ENCODE peak calls at places on chromosomes 5 and 9, in seven cellular contexts. K is stimulated activated CD4-positive, alpha-beta T cell treated with anti-CD3 and anti-CD28 coated beads, TNF-alpha, amount 100 ng/mL, for 48 hours; D is frontal cortex; Q is activated CD8-positive, alpha-beta memory T cell treated with anti-CD3 and anti-CD28 coated beads for 48 hours; W is GM23338; B is Panc1; U is left cardiac atrium. A is an unnamed sample.

GRCh38 chr9:133130721-133131244 is 9.7 kb upstream of the RALGDS start:
- DNase-seq in W (no peak), K (no peak), U (no peak), Q (no peak), D (no peak), B (no peak), A (no peak)

GRCh38 chr5:180399931-180400330 is 46.8 kb upstream of the GFPT2 start:
- DNase-seq in W (no peak), K (no peak), Q (no peak), B (no peak), U (no peak), D (no peak), A (no peak)

GRCh38 chr5:80466669-80467485 is 21.0 kb upstream of the FAM151B start:
- DNase-seq in K (no peak), U (no peak), B (no peak), W (no peak), D (no peak), Q (no peak), A (no peak)

GRCh38 chr5:95628154-95628810 is 8.4 kb downstream of the GPR150 start:
- DNase-seq in W (no peak), Q (no peak), U (no peak), K (no peak), B (no peak), D (no peak), A (no peak)

GRCh38 chr5:111748304-111748763 is 8.7 kb downstream of the NREP start:
- DNase-seq in B (no peak), W (no peak), D (no peak), U (no peak), Q (no peak), K (no peak), A (peak)

GRCh38 chr5:113663879-113664278 is 150.4 kb downstream of the YTHDC2 start:
- DNase-seq in W (peak), B (peak), Q (no peak), U (peak), K (no peak), D (no peak), A (peak)

GRCh38 chr9:87498046-87498815 is 564 bp downstream of the DAPK1 start:
- DNase-seq in D (peak), B (no peak), Q (no peak), K (no peak), W (peak), U (peak), A (no peak)

GRCh38 chr5:1498623-1499416 is 24.9 kb downstream of the LPCAT1 start:
- DNase-seq in D (no peak), U (no peak), B (no peak), W (no peak), K (no peak), Q (no peak), A (no peak)

GRCh38 chr5:28305891-28306290 is 1267.5 kb upstream of the CDH9 start:
- DNase-seq in D (no peak), K (no peak), U (no peak), B (no peak), W (no peak), Q (no peak), A (no peak)

GRCh38 chr9:113669523-113670115 is 206.1 kb downstream of the RGS3 start:
- DNase-seq in Q (no peak), U (no peak), D (no peak), B (no peak), K (no peak), W (no peak), A (no peak)

GRCh38 chr9:112017878-112018277 is 121.3 kb downstream of the UGCG start:
- DNase-seq in K (no peak), D (no peak), Q (no peak), W (no peak), U (no peak), B (no peak), A (no peak)

GRCh38 chr9:14303526-14303925 is 10.4 kb downstream of the NFIB start:
- DNase-seq in D (no peak), Q (no peak), B (no peak), U (no peak), K (no peak), W (no peak), A (no peak)

GRCh38 chr5:75202935-75203334 is 33.7 kb downstream of the ANKRD31 start:
- DNase-seq in U (no peak), Q (no peak), W (peak), K (no peak), B (no peak), D (no peak), A (peak)

GRCh38 chr9:129544766-129545165 is 76.1 kb downstream of the C9orf50 start:
- DNase-seq in K (no peak), B (no peak), W (no peak), Q (no peak), D (no peak), U (no peak), A (no peak)

GRCh38 chr9:112033237-112034215 is 136.9 kb downstream of the UGCG start:
- DNase-seq in K (no peak), U (no peak), B (no peak), D (no peak), Q (no peak), W (no peak), A (no peak)

GRCh38 chr5:69213513-69214215 is 21.0 kb upstream of the CDK7 start:
- DNase-seq in U (no peak), Q (no peak), D (no peak), W (no peak), K (no peak), B (no peak), A (no peak)